ENCODE peak calls at places on chromosomes 4 and X, in seven cellular contexts. E is fibroblast of lung, S is GM23248, K is mesenchymal stem cell, M is astrocyte, T is trophoblast cell, R is PC-3. O is an unnamed sample.

GRCh38 chrX:149510386-149510785 is 5.3 kb upstream of the IDS start:
- DNase-seq in M (no peak), K (peak), S (peak), T (peak), E (peak), R (peak), O (no peak)

GRCh38 chr4:59612235-59612634 is 1587.9 kb upstream of the ADGRL3 start:
- DNase-seq in S (peak), R (peak), T (peak), M (peak), K (peak), E (peak), O (peak)

GRCh38 chrX:17964871-17965270 is 103.8 kb upstream of the RAI2 start:
- DNase-seq in T (peak), R (no peak), S (no peak), E (no peak), M (no peak), K (no peak), O (no peak)

GRCh38 chr4:122832732-122833131 is 6.1 kb downstream of the FGF2 start:
- DNase-seq in T (no peak), M (peak), R (no peak), K (peak), S (peak), E (peak), O (no peak)

GRCh38 chr4:12122316-12122715 is 693.6 kb upstream of the HS3ST1 start:
- DNase-seq in R (no peak), E (no peak), M (no peak), T (peak), S (no peak), K (no peak), O (no peak)

GRCh38 chr4:154506253-154506652 is 14.7 kb upstream of the DCHS2 start:
- DNase-seq in K (peak), T (peak), M (no peak), E (peak), R (peak), S (peak), O (peak)

GRCh38 chr4:37909690-37910486 is 19.0 kb downstream of the TBC1D1 start:
- DNase-seq in E (no peak), T (no peak), R (no peak), S (no peak), K (no peak), M (no peak), O (no peak)

GRCh38 chr4:184167576-184167975 is 50.1 kb downstream of the ENPP6 start:
- DNase-seq in T (peak), M (no peak), K (no peak), E (no peak), S (no peak), R (no peak), O (no peak)

GRCh38 chr4:5921074-5921473 is 28.2 kb upstream of the CRMP1 start:
- DNase-seq in E (no peak), K (no peak), T (no peak), R (peak), M (no peak), S (peak), O (no peak)

GRCh38 chrX:1536712-1537030 is 314 bp downstream of the P2RY8 start:
- DNase-seq in M (no peak), S (no peak), T (no peak), R (no peak), K (no peak), E (no peak), O (no peak)

GRCh38 chr4:146368209-146368608 is 153.5 kb downstream of the SLC10A7 start:
- DNase-seq in S (no peak), T (no peak), R (no peak), E (no peak), K (no peak), M (no peak), O (no peak)

GRCh38 chr4:14078311-14078710 is 450.8 kb upstream of the BOD1L1 start:
- DNase-seq in E (peak), T (no peak), K (no peak), M (peak), S (no peak), R (no peak), O (no peak)

GRCh38 chrX:37986893-37987292 is 19.5 kb upstream of the SYTL5 start:
- DNase-seq in K (peak), S (peak), E (peak), R (peak), T (peak), M (peak), O (no peak)

GRCh38 chr4:73019462-73020047 is 50.0 kb downstream of the COX18 start:
- DNase-seq in S (peak), K (peak), R (peak), M (peak), T (peak), E (peak), O (peak)

GRCh38 chr4:53929955-53930798 is 134.2 kb downstream of the CHIC2 start:
- DNase-seq in T (peak), E (peak), M (peak), K (peak), S (peak), R (peak), O (peak)

GRCh38 chrX:18677140-18677834 is 5.4 kb upstream of the RS1 start:
- DNase-seq in R (no peak), K (no peak), E (no peak), M (no peak), S (no peak), T (no peak), O (no peak)

GRCh38 chr4:139092271-139092670 is 76.7 kb downstream of the NOCT start:
- DNase-seq in M (no peak), E (no peak), K (no peak), R (no peak), T (no peak), S (no peak), O (no peak)

GRCh38 chr4:187128226-187128625 is 404.6 kb upstream of the FAT1 start:
- DNase-seq in K (peak), R (peak), M (peak), E (peak), S (peak), T (peak), O (peak)

GRCh38 chr4:53490965-53491622 is 100.2 kb downstream of the LNX1 start:
- DNase-seq in K (peak), R (peak), M (peak), S (peak), E (peak), T (peak), O (peak)

GRCh38 chrX:54776987-54777672 is 20.9 kb downstream of the ITIH6 start:
- DNase-seq in E (no peak), K (no peak), R (peak), M (no peak), S (no peak), T (no peak), O (peak)

GRCh38 chr4:101953949-101954348 is 163.4 kb downstream of the BANK1 start:
- DNase-seq in T (peak), M (peak), R (peak), E (peak), K (peak), S (peak), O (peak)

DNA sequence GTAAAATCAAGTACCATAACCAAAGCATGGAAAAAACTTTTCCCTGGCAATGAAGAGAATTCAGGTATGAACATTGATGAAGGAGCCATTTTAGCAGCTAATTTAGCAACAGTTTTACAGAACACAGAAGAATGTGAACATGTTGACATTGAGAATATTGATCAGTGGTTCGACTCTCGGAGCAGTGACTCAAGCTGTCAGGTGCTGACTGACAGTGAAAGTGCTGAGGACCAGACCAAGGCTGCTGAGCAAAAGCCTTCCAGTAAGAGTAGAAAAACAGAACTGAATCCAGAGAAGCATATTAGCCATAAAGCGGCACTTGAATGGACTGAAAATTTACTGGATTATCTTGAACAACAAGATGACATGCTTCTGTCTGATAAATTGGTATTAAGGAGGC is 2.8 kb downstream of the TIGD2 start:
- DNase-seq in T (no peak), M (no peak), S (no peak), K (no peak), E (no peak), R (no peak), O (no peak)
- H3K9ac ChIP-seq in T (no peak), M (no peak), S (no peak), K (no peak), E (no peak), R (no peak), O (no peak)

GRCh38 chr4:41215969-41216293 is 1.6 kb upstream of the APBB2 start:
- DNase-seq in R (no peak), E (no peak), M (no peak), T (no peak), K (peak), S (no peak), O (no peak)

GRCh38 chr4:41217020-41217333 is 2.6 kb upstream of the APBB2 start:
- DNase-seq in S (no peak), T (no peak), K (no peak), R (peak), E (no peak), M (no peak), O (no peak)

GRCh38 chr4:41218703-41219102 is 4.4 kb upstream of the APBB2 start:
- DNase-seq in T (no peak), K (no peak), M (no peak), E (no peak), R (no peak), S (no peak), O (no peak)

GRCh38 chr4:41216294-41217019 is 2.1 kb upstream of the APBB2 start:
- DNase-seq in S (peak), T (peak), K (peak), M (peak), R (peak), E (peak), O (peak)

DNA sequence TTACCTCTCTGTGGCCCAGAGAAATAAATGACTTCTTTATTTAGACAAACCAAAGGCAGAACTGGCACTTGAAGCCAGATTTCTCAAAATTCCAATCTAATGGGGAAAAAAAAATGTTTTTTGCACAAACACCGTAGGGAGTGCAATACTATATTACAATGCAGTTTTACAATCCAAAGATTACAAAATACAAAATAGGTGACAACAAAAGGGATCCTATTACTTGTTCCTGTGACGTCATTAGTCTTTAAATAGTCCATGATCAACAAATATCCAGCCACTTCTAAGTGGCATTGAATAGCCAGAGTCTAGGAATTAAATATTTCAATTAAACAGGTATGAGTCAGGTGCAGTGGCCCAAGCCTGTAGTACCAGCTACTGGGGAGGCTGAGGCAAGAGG is 3.0 kb upstream of the APBB2 start:
- DNase-seq in R (no peak), E (no peak), S (no peak), M (no peak), K (no peak), T (no peak), O (no peak)
- H3K4me3 ChIP-seq in R (peak), E (no peak), S (peak), M (no peak), K (no peak), T (no peak), O (no peak)

GRCh38 chrX:56231706-56232105 is 450 bp upstream of the KLF8 start:
- DNase-seq in T (peak), S (no peak), M (no peak), K (no peak), R (no peak), E (no peak), O (no peak)
- H2AFZ ChIP-seq in T (no peak), S (peak), M (no peak), K (no peak), R (no peak), E (no peak), O (peak)

GRCh38 chrX:95878874-95879273 is 805.8 kb upstream of the DIAPH2 start:
- DNase-seq in K (no peak), M (no peak), T (no peak), E (no peak), S (no peak), R (no peak), O (no peak)
- H3K9ac ChIP-seq in K (no peak), M (no peak), T (no peak), E (no peak), S (no peak), R (no peak), O (no peak)

GRCh38 chr4:1362046-1362445 is 15.0 kb downstream of the UVSSA start:
- DNase-seq in M (no peak), T (no peak), K (no peak), E (no peak), R (no peak), S (no peak), O (no peak)
- H3K4me3 ChIP-seq in M (no peak), T (no peak), K (no peak), E (no peak), R (no peak), S (no peak), O (no peak)

DNA sequence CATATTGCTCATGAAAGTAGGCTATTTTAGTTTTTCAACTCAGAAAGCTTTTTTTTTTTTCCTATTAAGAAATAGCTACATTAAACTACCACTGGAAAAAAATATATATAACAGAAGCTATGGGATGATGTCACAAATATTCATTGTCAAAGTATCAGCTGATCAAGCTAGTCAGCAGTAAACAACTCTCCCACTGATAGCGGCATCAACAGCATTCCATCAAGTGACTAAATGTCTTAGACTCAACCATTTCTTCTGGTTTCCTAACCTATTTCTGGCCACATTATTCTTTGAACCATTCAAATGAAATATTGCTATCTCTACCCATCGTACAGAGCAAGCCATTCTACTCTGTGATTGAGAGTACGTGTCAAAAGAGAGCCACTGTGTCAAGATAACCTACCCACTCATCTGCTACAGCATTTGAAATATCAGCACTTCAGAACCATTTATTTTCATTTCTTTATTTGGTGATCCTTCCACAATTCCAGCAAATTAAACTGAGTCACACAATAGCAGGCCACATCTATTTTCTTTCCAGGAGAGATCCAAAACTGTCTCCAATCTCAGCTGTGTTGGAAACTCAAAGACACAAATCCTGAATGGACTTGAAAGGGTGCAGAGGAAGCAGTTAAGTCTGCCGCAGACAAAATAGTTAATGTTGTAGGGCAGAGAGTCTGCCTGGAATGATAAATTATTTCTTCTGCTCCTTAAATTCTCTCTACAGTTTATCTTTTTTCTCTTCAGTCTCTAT is 365.0 kb downstream of the PDGFC start:
- DNase-seq in S (peak), M (peak), R (no peak), K (peak), E (peak), T (peak), O (no peak)
- H2AFZ ChIP-seq in S (peak), M (no peak), R (no peak), K (no peak), E (no peak), T (no peak), O (no peak)

GRCh38 chrX:148443216-148443615 is 57.2 kb upstream of the AFF2 start:
- DNase-seq in T (no peak), M (no peak), E (no peak), K (no peak), R (no peak), S (no peak), O (no peak)

DNA sequence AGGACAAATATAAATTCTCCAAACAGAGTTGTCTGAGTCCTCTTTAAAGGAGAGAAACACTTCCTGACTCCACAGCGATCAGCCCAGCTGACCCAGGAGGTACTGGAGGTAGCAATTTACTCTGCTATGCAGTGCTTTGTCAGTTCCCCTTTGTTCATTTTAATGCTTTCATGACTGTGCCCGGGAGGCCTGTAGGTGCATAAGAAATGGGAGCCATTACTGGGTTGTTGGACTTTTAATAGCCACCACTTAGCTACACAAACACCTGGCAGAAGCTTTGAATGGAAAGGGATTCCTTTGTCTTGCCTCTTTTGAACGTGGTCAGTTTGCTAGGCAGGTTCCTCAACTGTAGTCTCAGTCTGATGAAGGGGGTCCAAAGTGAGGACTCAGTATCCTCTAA is 59.0 kb upstream of the AFF2 start:
- DNase-seq in T (no peak), S (no peak), E (no peak), K (no peak), M (no peak), R (no peak), O (no peak)
- H3K9ac ChIP-seq in T (no peak), S (no peak), E (no peak), K (no peak), M (no peak), R (no peak), O (no peak)

O was measured in mammary epithelial cell.